ENCODE peak calls at places on chromosomes 2 and 18, in seven cellular contexts. I is nephron progenitor cell; F is stimulated activated CD4-positive, alpha-beta T cell treated with anti-CD3 and anti-CD28 coated beads, TNF-alpha, amount 100 ng/mL, for 1 hour; E is iris pigment epithelial cell; K is psoas muscle; R is ACHN; H is NCI-H774. J is an unnamed sample.

GRCh38 chr18:52339891-52340371 is at the start of gene DCC:
- DNase-seq in E (peak), K (no peak), I (peak), R (peak), H (peak), F (no peak), J (peak)

GRCh38 chr2:71700041-71700879 is 246.9 kb downstream of the DYSF start:
- DNase-seq in K (no peak), H (no peak), E (no peak), F (no peak), I (peak), R (no peak), J (no peak)

GRCh38 chr2:109446531-109447131 is 167.1 kb downstream of the SEPTIN10 start:
- DNase-seq in H (no peak), R (no peak), F (no peak), I (peak), E (peak), K (no peak), J (no peak)

GRCh38 chr2:102126169-102126568 is 16.4 kb upstream of the IL1R1 start:
- DNase-seq in I (no peak), H (no peak), F (no peak), E (no peak), K (no peak), R (no peak), J (no peak)

GRCh38 chr2:67867735-67868134 is 195.1 kb downstream of the C1D start:
- DNase-seq in K (no peak), I (no peak), H (no peak), F (no peak), R (peak), E (peak), J (no peak)

GRCh38 chr18:61824733-61825363 is 68.0 kb downstream of the RNF152 start:
- DNase-seq in F (no peak), H (no peak), R (no peak), I (no peak), K (no peak), E (peak), J (no peak)

GRCh38 chr2:151033454-151034248 is 228.0 kb downstream of the RBM43 start:
- DNase-seq in H (no peak), K (no peak), R (no peak), I (no peak), F (no peak), E (no peak), J (no peak)

GRCh38 chr2:167134381-167135072 is 246.2 kb downstream of the XIRP2 start:
- DNase-seq in E (peak), R (peak), K (no peak), I (no peak), H (no peak), F (no peak), J (no peak)

GRCh38 chr2:73255907-73256617 is 22.0 kb downstream of the CCT7 start:
- DNase-seq in I (no peak), H (no peak), K (no peak), R (no peak), F (no peak), E (no peak), J (no peak)

GRCh38 chr2:77521931-77522470 is at the start of gene LRRTM4:
- DNase-seq in R (peak), K (peak), I (peak), F (no peak), E (no peak), H (peak), J (peak)

GRCh38 chr2:209189893-209190292 is 234.0 kb upstream of the MAP2 start:
- DNase-seq in I (no peak), H (no peak), E (no peak), F (no peak), R (no peak), K (no peak), J (no peak)

GRCh38 chr2:73172963-73173362 is 29.4 kb upstream of the NOTO start:
- DNase-seq in H (no peak), I (no peak), R (no peak), F (peak), E (peak), K (no peak), J (no peak)

GRCh38 chr2:157395811-157396210 is 48.1 kb downstream of the CYTIP start:
- DNase-seq in F (no peak), H (peak), K (no peak), R (no peak), I (no peak), E (no peak), J (no peak)

GRCh38 chr18:45749918-45750689 is 26.1 kb downstream of the SLC14A1 start:
- DNase-seq in H (no peak), F (no peak), K (no peak), E (peak), I (no peak), R (no peak), J (no peak)

GRCh38 chr2:29719626-29720025 is 201.8 kb downstream of the ALK start:
- DNase-seq in F (no peak), H (no peak), K (no peak), I (peak), R (no peak), E (no peak), J (no peak)

GRCh38 chr2:14047491-14047890 is 585.0 kb upstream of the LRATD1 start:
- DNase-seq in H (no peak), K (no peak), R (no peak), I (no peak), E (no peak), F (no peak), J (no peak)

GRCh38 chr2:73418343-73418742 is 32.7 kb downstream of the ALMS1 start:
- DNase-seq in E (peak), K (peak), F (no peak), R (no peak), I (no peak), H (no peak), J (peak)

GRCh38 chr2:134142903-134143302 is 111.0 kb upstream of the MGAT5 start:
- DNase-seq in F (no peak), H (no peak), E (peak), I (no peak), R (peak), K (no peak), J (no peak)

GRCh38 chr2:144341538-144341937 is 178.4 kb downstream of the ZEB2 start:
- DNase-seq in I (no peak), K (no peak), H (no peak), F (no peak), R (no peak), E (no peak), J (no peak)

GRCh38 chr2:226994775-226995174 is 158.9 kb downstream of the RHBDD1 start:
- DNase-seq in R (no peak), E (peak), K (no peak), H (no peak), F (no peak), I (no peak), J (no peak)

J was measured in anterior cingulate cortex.